ENCODE peak calls at places on chromosomes 4 and X, in six cellular contexts. V is IMR-90; J is T-helper 2 cell; U is CD8-positive, alpha-beta memory T cell; R is NCI-H2171; X is SIG-M5. N is an unnamed sample.

GRCh38 chr4:73691759-73692158 is 48.6 kb upstream of the CXCL8 start:
- DNase-seq in V (no peak), X (no peak), U (no peak), J (no peak), R (no peak), N (no peak)

GRCh38 chrX:110847334-110847733 is 51.7 kb upstream of the CHRDL1 start:
- DNase-seq in V (peak; percentile 63), X (no peak), R (peak; percentile 44), U (peak; percentile 4), J (no peak), N (no peak)

GRCh38 chr4:14856927-14857220 is 145.4 kb upstream of the CPEB2 start:
- DNase-seq in X (no peak), J (no peak), V (no peak), U (no peak), R (no peak), N (no peak)

GRCh38 chr4:40401646-40402045 is 66.5 kb downstream of the CHRNA9 start:
- DNase-seq in X (no peak), R (no peak), J (no peak), U (no peak), V (peak; percentile 7), N (no peak)

GRCh38 chr4:46648088-46648744 is 258.3 kb upstream of the GABRA2 start:
- DNase-seq in J (no peak), U (no peak), R (no peak), X (no peak), V (peak; percentile 64), N (no peak)

GRCh38 chrX:350534-351321 is 32.1 kb upstream of the GTPBP6 start:
- DNase-seq in R (no peak), V (no peak), J (no peak), U (no peak), X (no peak), N (no peak)

GRCh38 chrX:10173331-10173900 is 16.6 kb downstream of the CLCN4 start:
- DNase-seq in J (no peak), R (peak; percentile 49), X (no peak), U (no peak), V (peak; percentile 89), N (no peak)

GRCh38 chr4:57443308-57444243 is 333.4 kb upstream of the IGFBP7 start:
- DNase-seq in X (no peak), R (no peak), V (no peak), J (no peak), U (no peak), N (no peak)

GRCh38 chr4:173237152-173237551 is 68.5 kb downstream of the GALNT7 start:
- DNase-seq in R (no peak), U (no peak), V (no peak), J (no peak), X (no peak), N (no peak)

GRCh38 chr4:4390521-4391240 is 3.8 kb downstream of the NSG1 start:
- DNase-seq in R (no peak), X (no peak), V (no peak), J (no peak), U (no peak), N (no peak)

GRCh38 chr4:153205028-153205648 is 895 bp downstream of the TRIM2 start:
- DNase-seq in R (no peak), X (no peak), V (no peak), U (peak; percentile 37), J (peak; percentile 12), N (no peak)

GRCh38 chr4:10721616-10722015 is 37.0 kb upstream of the CLNK start:
- DNase-seq in X (no peak), U (no peak), R (no peak), V (no peak), J (no peak), N (no peak)

GRCh38 chrX:134533352-134533751 is 73.4 kb downstream of the HPRT1 start:
- DNase-seq in X (no peak), U (no peak), R (no peak), V (no peak), J (no peak), N (no peak)

GRCh38 chr4:151049430-151049884 is 34.4 kb upstream of the LRBA start:
- DNase-seq in R (no peak), U (no peak), V (no peak), X (no peak), J (no peak), N (no peak)

GRCh38 chr4:16794816-16795445 is 103.5 kb downstream of the LDB2 start:
- DNase-seq in V (peak; percentile 60), J (no peak), R (no peak), X (no peak), U (no peak), N (no peak)

N was measured in CD14-positive monocyte.